ENCODE peak calls at places on chromosomes 16 and 17, in eight cellular contexts. L, J, E, D, V, Z, Y and A are unnamed samples.

GRCh38 chr16:86975445-86975844 is 341.7 kb downstream of the C16orf95 start:
- DNase-seq in V (no peak), J (peak; percentile 60), Y (peak; percentile 81), E (no peak), D (no peak), Z (no peak), L (no peak), A (peak; percentile 41)

GRCh38 chr16:87203060-87203656 is 114.0 kb downstream of the C16orf95 start:
- DNase-seq in D (peak; percentile 43), Y (peak; percentile 91), E (peak; percentile 67), L (no peak), V (peak; percentile 49), J (peak; percentile 24), Z (peak; percentile 47), A (peak; percentile 32)

GRCh38 chr17:65712383-65713267 is 151.2 kb upstream of the AXIN2 start:
- DNase-seq in J (no peak), V (no peak), L (no peak), D (no peak), Y (no peak), Z (no peak), E (no peak), A (no peak)

GRCh38 chr17:8243827-8244226 is 4.0 kb downstream of the CTC1 start:
- DNase-seq in V (no peak), D (no peak), J (no peak), Y (no peak), Z (no peak), L (peak; percentile 37), E (no peak), A (no peak)

GRCh38 chr17:47222032-47222431 is 12.9 kb downstream of the MYL4 start:
- DNase-seq in Z (no peak), V (no peak), D (no peak), E (no peak), L (no peak), J (no peak), Y (no peak), A (no peak)

GRCh38 chr16:89395150-89396142 is 94.9 kb downstream of the ANKRD11 start:
- DNase-seq in Z (peak; percentile 91), J (peak; percentile 88), E (peak; percentile 79), Y (peak; percentile 95), D (peak; percentile 96), V (no peak), L (no peak), A (peak; percentile 89)

GRCh38 chr17:74042744-74043486 is 160.6 kb upstream of the RPL38 start:
- DNase-seq in D (peak; percentile 5), E (no peak), J (peak; percentile 91), Z (no peak), Y (peak; percentile 77), V (no peak), L (no peak), A (peak; percentile 24)

GRCh38 chr17:9971991-9972390 is 66.9 kb upstream of the RCVRN start:
- DNase-seq in D (no peak), J (no peak), Y (no peak), V (no peak), E (peak; percentile 74), Z (no peak), L (no peak), A (no peak)

GRCh38 chr16:89729863-89730574 is 8.7 kb downstream of the ZNF276 start:
- DNase-seq in L (no peak), Y (no peak), E (no peak), J (no peak), Z (no peak), V (no peak), D (no peak), A (no peak)

GRCh38 chr16:83928341-83929055 is 24.5 kb upstream of the OSGIN1 start:
- DNase-seq in D (no peak), J (peak; percentile 95), L (no peak), V (no peak), Z (no peak), E (no peak), Y (peak; percentile 43), A (peak; percentile 81)

GRCh38 chr16:22648141-22648540 is 137.4 kb downstream of the NPIPB5 start:
- DNase-seq in L (no peak), Y (no peak), E (no peak), Z (no peak), V (no peak), D (no peak), J (no peak), A (no peak)

GRCh38 chr17:1222321-1222720 is 42.5 kb upstream of the ABR start:
- DNase-seq in V (no peak), Z (no peak), E (no peak), Y (no peak), J (peak; percentile 74), D (no peak), L (no peak), A (peak; percentile 83)

GRCh38 chr17:54945671-54946070 is 22.8 kb downstream of the COX11 start:
- DNase-seq in E (no peak), Z (no peak), L (no peak), Y (no peak), D (no peak), V (no peak), J (no peak), A (no peak)

GRCh38 chr17:39658760-39659159 is 6.4 kb upstream of the TCAP start:
- DNase-seq in Z (no peak), Y (no peak), D (no peak), V (no peak), L (no peak), J (no peak), E (no peak), A (no peak)

GRCh38 chr17:56866496-56866895 is 32.5 kb downstream of the DGKE start:
- DNase-seq in L (no peak), J (no peak), D (peak; percentile 14), V (no peak), Y (no peak), Z (no peak), E (no peak), A (no peak)

GRCh38 chr17:68821860-68822693 is 133.1 kb downstream of the ABCA8 start:
- DNase-seq in L (no peak), Z (no peak), V (no peak), J (peak; percentile 85), Y (peak; percentile 88), E (no peak), D (no peak), A (peak; percentile 85)

GRCh38 chr16:69709456-69710084 is 16.8 kb downstream of the NQO1 start:
- DNase-seq in V (peak; percentile 67), D (peak; percentile 30), L (no peak), J (peak; percentile 60), Z (no peak), Y (peak; percentile 29), E (no peak), A (peak; percentile 45)

GRCh38 chr16:71895679-71896385 is 501 bp downstream of the IST1 start:
- DNase-seq in L (peak; percentile 26), Z (peak; percentile 49), J (peak; percentile 50), E (peak; percentile 50), D (peak; percentile 23), Y (peak; percentile 20), V (peak; percentile 27), A (peak; percentile 39)

GRCh38 chr16:3577302-3577752 is at the start of gene NLRC3:
- DNase-seq in J (no peak), Z (no peak), D (no peak), Y (no peak), V (no peak), L (peak; percentile 40), E (no peak), A (no peak)

GRCh38 chr17:1752425-1752941 is 9.4 kb upstream of the SERPINF1 start:
- DNase-seq in L (no peak), V (no peak), E (no peak), Z (peak; percentile 61), D (peak; percentile 73), Y (no peak), J (peak; percentile 78), A (no peak)

GRCh38 chr16:85629853-85630252 is 16.7 kb downstream of the GSE1 start:
- DNase-seq in L (no peak), Z (no peak), V (no peak), Y (no peak), D (no peak), J (no peak), E (no peak), A (no peak)

GRCh38 chr16:85631230-85631629 is 18.1 kb downstream of the GSE1 start:
- DNase-seq in D (no peak), Z (no peak), V (no peak), E (no peak), Y (no peak), L (no peak), J (no peak), A (no peak)

GRCh38 chr16:85627835-85628556 is 14.9 kb downstream of the GSE1 start:
- DNase-seq in J (no peak), V (no peak), L (no peak), Y (no peak), D (peak; percentile 38), E (peak; percentile 59), Z (no peak), A (no peak)

GRCh38 chr16:85628651-85629050 is 15.5 kb downstream of the GSE1 start:
- DNase-seq in V (no peak), E (no peak), D (no peak), J (no peak), Z (no peak), Y (no peak), L (no peak), A (no peak)

GRCh38 chr16:85629326-85629725 is 16.2 kb downstream of the GSE1 start:
- DNase-seq in Y (no peak), D (no peak), V (no peak), L (no peak), Z (no peak), E (peak; percentile 50), J (no peak), A (no peak)
- H3K27me3 ChIP-seq in Y (no peaks in the 10 kb centered on the region), D (no peaks in the 10 kb centered on the region), V (no peaks in the 10 kb centered on the region), L (no peaks in the 10 kb centered on the region), Z (no peaks in the 10 kb centered on the region), E (no peaks in the 10 kb centered on the region), J (no peaks in the 10 kb centered on the region), A (peaks cover 4% of the 10 kb centered on the region)

DNA sequence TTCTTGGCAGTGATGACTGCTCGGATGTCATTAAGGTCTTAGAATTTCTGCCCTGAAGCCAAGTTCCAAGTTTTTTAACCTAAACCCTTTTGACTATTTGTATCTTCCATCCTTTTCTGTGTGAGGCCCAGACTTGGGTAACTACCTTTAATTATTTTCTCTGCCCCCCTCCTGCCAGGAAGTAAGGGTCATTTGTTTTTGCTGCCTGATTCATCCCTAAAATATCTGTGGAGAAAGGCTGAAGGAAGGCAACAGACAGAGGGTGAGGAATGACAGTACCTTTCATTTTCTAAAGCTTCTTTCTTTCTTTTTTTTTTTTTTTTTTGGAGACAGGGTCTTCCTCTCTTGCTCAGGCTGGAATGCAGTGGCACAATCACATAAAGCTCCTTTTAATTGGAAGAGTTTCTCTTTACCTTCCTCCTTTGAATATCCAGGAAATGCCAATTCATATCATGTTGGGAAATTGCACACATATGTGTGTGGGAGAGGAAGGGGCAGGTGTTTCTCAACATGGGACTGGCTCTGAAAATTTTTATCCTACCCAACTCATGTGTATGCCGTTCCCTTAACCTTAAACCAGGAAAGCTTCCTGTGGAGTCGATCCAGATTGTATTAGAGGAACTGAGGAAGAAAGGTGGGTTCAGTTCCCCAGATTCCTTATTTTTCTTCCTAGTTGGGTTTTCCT is 959 bp downstream of the VPS25 start:
- DNase-seq in D (no peak), L (no peak), Y (no peak), E (no peak), J (peak; percentile 37), V (no peak), Z (no peak), A (no peak)
- H3K27ac ChIP-seq in D (no peak overlapping the region), L (no peak overlapping the region), Y (peak overlapping the region; percentile 58), E (peak overlapping the region; percentile 94), J (peak overlapping the region; percentile 87), V (no peak overlapping the region), Z (peak overlapping the region; percentile 89), A (peak overlapping the region; percentile 81)

GRCh38 chr16:49437344-49437743 is 63.7 kb downstream of the C16orf78 start:
- DNase-seq in J (no peak), Z (no peak), Y (no peak), V (no peak), L (no peak), E (no peak), D (no peak), A (no peak)
- H3K27me3 ChIP-seq in J (no peaks in the 10 kb centered on the region), Z (no peaks in the 10 kb centered on the region), Y (peaks cover 2% of the 10 kb centered on the region), V (no peaks in the 10 kb centered on the region), L (no peaks in the 10 kb centered on the region), E (no peaks in the 10 kb centered on the region), D (no peaks in the 10 kb centered on the region), A (no peaks in the 10 kb centered on the region)

GRCh38 chr16:85328665-85329058 is 216.4 kb upstream of the CIBAR2 start:
- DNase-seq in L (no peak), V (no peak), Y (no peak), Z (no peak), E (no peak), D (no peak), J (no peak), A (no peak)
- H3K27ac ChIP-seq in L (no peak overlapping the region), V (no peak overlapping the region), Y (peak overlapping the region; percentile 63), Z (no peak overlapping the region), E (no peak overlapping the region), D (no peak overlapping the region), J (no peak overlapping the region), A (no peak overlapping the region)